ENCODE peak calls at places on chromosomes 16 and 17, in four cellular contexts. One of them, this sample, is unnamed.

GRCh38 chr17:70132505-70132904 is 36.8 kb upstream of the KCNJ2 start:
- DNase-seq in CD4-positive, alpha-beta T cell: no peak
- DNase-seq in T-helper 1 cell: no peak
- DNase-seq in neural progenitor cell: no peak
- DNase-seq in this sample: no peak

GRCh38 chr17:9531080-9531479 is 44.5 kb downstream of the STX8 start:
- DNase-seq in neural progenitor cell: no peak
- DNase-seq in CD4-positive, alpha-beta T cell: no peak
- DNase-seq in T-helper 1 cell: no peak
- DNase-seq in this sample: no peak

GRCh38 chr17:956905-957304 is 22.7 kb downstream of the NXN start:
- DNase-seq in T-helper 1 cell: no peak
- DNase-seq in CD4-positive, alpha-beta T cell: no peak
- DNase-seq in neural progenitor cell: no peak
- DNase-seq in this sample: no peak

GRCh38 chr16:88549671-88550643 is 20.2 kb upstream of the ZC3H18 start:
- DNase-seq in T-helper 1 cell: no peak
- DNase-seq in CD4-positive, alpha-beta T cell: no peak
- DNase-seq in neural progenitor cell: no peak
- DNase-seq in this sample: no peak

GRCh38 chr17:19973146-19973545 is 4.5 kb downstream of the AKAP10 start:
- DNase-seq in T-helper 1 cell: no peak
- DNase-seq in CD4-positive, alpha-beta T cell: no peak
- DNase-seq in neural progenitor cell: no peak
- DNase-seq in this sample: no peak

GRCh38 chr16:85425061-85425662 is 188.0 kb upstream of the GSE1 start:
- DNase-seq in neural progenitor cell: peak; percentile 36
- DNase-seq in T-helper 1 cell: no peak
- DNase-seq in CD4-positive, alpha-beta T cell: no peak
- DNase-seq in this sample: no peak

GRCh38 chr17:42286411-42287295 is 1.6 kb upstream of the STAT5A start:
- DNase-seq in T-helper 1 cell: no peak
- DNase-seq in neural progenitor cell: no peak
- DNase-seq in CD4-positive, alpha-beta T cell: no peak
- DNase-seq in this sample: no peak

GRCh38 chr17:42438600-42439567 is 15.8 kb upstream of the CAVIN1 start:
- DNase-seq in T-helper 1 cell: no peak
- DNase-seq in neural progenitor cell: no peak
- DNase-seq in CD4-positive, alpha-beta T cell: peak; percentile 30
- DNase-seq in this sample: no peak

GRCh38 chr16:31298958-31299357 is 39.2 kb downstream of the ITGAM start:
- DNase-seq in T-helper 1 cell: no peak
- DNase-seq in CD4-positive, alpha-beta T cell: no peak
- DNase-seq in neural progenitor cell: no peak
- DNase-seq in this sample: no peak

GRCh38 chr16:1809281-1809801 is 15.8 kb upstream of the IGFALS start:
- DNase-seq in CD4-positive, alpha-beta T cell: no peak
- DNase-seq in T-helper 1 cell: no peak
- DNase-seq in neural progenitor cell: peak; percentile 52
- DNase-seq in this sample: no peak

GRCh38 chr17:17134051-17134951 is 71.8 kb downstream of the PLD6 start:
- DNase-seq in neural progenitor cell: no peak
- DNase-seq in T-helper 1 cell: no peak
- DNase-seq in CD4-positive, alpha-beta T cell: no peak
- DNase-seq in this sample: no peak

GRCh38 chr17:16820161-16820877 is 130.3 kb downstream of the CCDC144A start:
- DNase-seq in neural progenitor cell: no peak
- DNase-seq in CD4-positive, alpha-beta T cell: no peak
- DNase-seq in T-helper 1 cell: no peak
- DNase-seq in this sample: no peak

GRCh38 chr17:9818760-9819159 is 3.1 kb downstream of the GSG1L2 start:
- DNase-seq in CD4-positive, alpha-beta T cell: no peak
- DNase-seq in T-helper 1 cell: no peak
- DNase-seq in neural progenitor cell: no peak
- DNase-seq in this sample: no peak

GRCh38 chr17:75633484-75634375 is 496 bp downstream of the SMIM5 start:
- DNase-seq in T-helper 1 cell: peak; percentile 23
- DNase-seq in CD4-positive, alpha-beta T cell: peak; percentile 27
- DNase-seq in neural progenitor cell: peak; percentile 95
- DNase-seq in this sample: peak; percentile 16

GRCh38 chr17:16352303-16352837 is 899 bp downstream of the CENPV start:
- DNase-seq in neural progenitor cell: peak; percentile 90
- DNase-seq in T-helper 1 cell: no peak
- DNase-seq in CD4-positive, alpha-beta T cell: no peak
- DNase-seq in this sample: no peak

GRCh38 chr16:30535777-30536190 is 1.1 kb upstream of the ZNF747 start:
- DNase-seq in neural progenitor cell: peak; percentile 82
- DNase-seq in T-helper 1 cell: peak; percentile 52
- DNase-seq in CD4-positive, alpha-beta T cell: peak; percentile 46
- DNase-seq in this sample: peak; percentile 15

This sample was measured in effector CD8-positive, alpha-beta T cell.